ENCODE peak calls at places on chromosome 22, in six cellular contexts. D is endothelial cell, P is cardiac fibroblast, N is A549, A is brain microvascular endothelial cell, I is WERI-Rb-1. K is an unnamed sample.

GRCh38 chr22:45329536-45329936 is 19.8 kb downstream of the FAM118A start:
- DNase-seq in D (no peak), P (no peak), N (no peak), A (no peak), I (no peak), K (no peak)

GRCh38 chr22:19062139-19062789 is 59.9 kb downstream of the DGCR2 start:
- DNase-seq in D (no peak), P (no peak), N (no peak), A (no peak), I (peak), K (no peak)

GRCh38 chr22:30636226-30637077 is 871 bp downstream of the SLC35E4 start:
- DNase-seq in D (peak), P (peak), N (peak), A (no peak), I (no peak), K (no peak)

GRCh38 chr22:35155403-35156025 is 89.6 kb downstream of the ISX start:
- DNase-seq in D (no peak), P (peak), N (no peak), A (no peak), I (no peak), K (no peak)

GRCh38 chr22:46625113-46625842 is 5.1 kb downstream of the GRAMD4 start:
- DNase-seq in D (no peak), P (no peak), N (no peak), A (no peak), I (no peak), K (no peak)

GRCh38 chr22:40818192-40818746 is 877 bp downstream of the SLC25A17 start:
- DNase-seq in D (no peak), P (no peak), N (no peak), A (no peak), I (no peak), K (no peak)

GRCh38 chr22:35231585-35232084 is 25.7 kb upstream of the HMGXB4 start:
- DNase-seq in D (peak), P (peak), N (peak), A (peak), I (peak), K (peak)

GRCh38 chr22:47034905-47035419 is 272.5 kb downstream of the TBC1D22A start:
- DNase-seq in D (no peak), P (no peak), N (no peak), A (no peak), I (peak), K (no peak)

GRCh38 chr22:39956932-39957664 is 3.1 kb upstream of the TMA7B start:
- DNase-seq in D (no peak), P (no peak), N (no peak), A (no peak), I (no peak), K (no peak)

GRCh38 chr22:44380716-44381500 is 68.2 kb upstream of the SHISAL1 start:
- DNase-seq in D (no peak), P (no peak), N (no peak), A (no peak), I (no peak), K (no peak)

GRCh38 chr22:50686794-50687193 is 14.2 kb downstream of the SHANK3 start:
- DNase-seq in D (no peak), P (no peak), N (no peak), A (no peak), I (no peak), K (no peak)

DNA sequence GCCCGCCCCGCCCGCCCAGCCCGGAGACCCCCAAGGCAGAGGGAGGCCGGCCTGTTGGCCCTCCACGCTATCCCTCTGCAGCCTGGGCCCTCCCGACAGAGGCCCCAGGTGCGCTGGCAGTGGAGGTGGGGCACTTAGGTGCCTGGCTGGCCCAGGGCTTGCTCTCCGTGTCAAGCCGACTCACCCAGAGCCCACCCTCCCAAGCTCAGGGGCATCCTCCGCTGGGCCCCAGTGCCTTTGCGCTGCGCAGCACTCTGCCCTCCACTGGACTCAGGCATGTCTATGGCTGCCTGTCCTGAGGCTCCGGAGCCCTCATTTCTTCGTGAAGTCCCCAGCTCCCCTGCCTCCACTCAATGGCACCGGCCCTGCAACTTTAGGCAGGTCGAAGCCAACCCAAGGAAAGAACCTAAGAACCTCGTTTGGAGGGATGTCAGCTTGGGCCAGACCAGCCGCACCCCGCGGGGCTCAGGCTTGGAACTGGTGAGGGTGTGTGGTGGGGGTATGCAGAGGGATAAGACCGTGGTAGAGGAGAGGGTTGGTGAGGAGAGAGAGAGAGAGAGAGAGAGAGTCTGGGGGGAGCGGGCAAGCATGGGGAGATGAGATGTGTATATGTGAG is 6.1 kb downstream of the SMIM45 start:
- DNase-seq in D (no peak), P (no peak), N (no peak), A (no peak), I (no peak), K (no peak)
- TF ChIP-seq CTCF in D (peak), P (no peak), N (no peak), A (no peak), I (no peak), K (no peak)

DNA sequence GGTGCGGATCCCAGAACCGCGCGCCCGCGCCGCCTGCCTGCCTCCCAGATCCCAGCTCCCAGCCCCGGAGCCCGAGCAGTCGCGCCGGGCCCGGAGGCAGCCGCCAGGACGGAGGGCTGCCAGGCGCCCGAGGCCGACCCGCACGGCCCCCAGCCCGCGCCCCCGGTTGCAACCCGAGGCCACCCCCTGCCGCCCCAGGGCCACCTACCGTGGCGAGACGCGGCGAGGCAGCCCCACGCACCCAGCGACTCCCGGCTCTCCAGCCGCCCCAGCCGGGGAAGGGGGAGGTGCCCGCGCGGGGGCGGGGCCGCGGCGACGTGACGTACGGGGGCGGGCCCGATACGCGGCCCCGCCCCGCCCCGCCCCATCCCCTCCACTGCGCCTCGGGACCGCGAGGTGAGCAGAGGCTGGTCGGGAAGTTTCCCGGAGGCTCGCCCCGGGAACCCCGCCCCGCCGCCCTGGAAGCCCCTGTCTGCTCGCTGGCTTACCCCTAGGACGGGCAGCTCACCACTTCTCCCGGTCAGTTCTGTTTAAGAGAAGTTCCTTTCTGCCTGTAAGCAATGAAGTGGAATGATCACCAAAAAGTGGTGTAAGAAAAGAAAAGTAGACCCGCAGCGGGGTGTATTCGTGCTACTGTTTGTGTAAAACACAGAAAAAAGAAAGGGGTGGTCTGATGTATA is at the start of gene TPST2:
- DNase-seq in D (peak), P (peak), N (peak), A (peak), I (peak), K (peak)
- TF ChIP-seq CTCF in D (no peak), P (no peak), N (no peak), A (no peak), I (no peak), K (no peak)

DNA sequence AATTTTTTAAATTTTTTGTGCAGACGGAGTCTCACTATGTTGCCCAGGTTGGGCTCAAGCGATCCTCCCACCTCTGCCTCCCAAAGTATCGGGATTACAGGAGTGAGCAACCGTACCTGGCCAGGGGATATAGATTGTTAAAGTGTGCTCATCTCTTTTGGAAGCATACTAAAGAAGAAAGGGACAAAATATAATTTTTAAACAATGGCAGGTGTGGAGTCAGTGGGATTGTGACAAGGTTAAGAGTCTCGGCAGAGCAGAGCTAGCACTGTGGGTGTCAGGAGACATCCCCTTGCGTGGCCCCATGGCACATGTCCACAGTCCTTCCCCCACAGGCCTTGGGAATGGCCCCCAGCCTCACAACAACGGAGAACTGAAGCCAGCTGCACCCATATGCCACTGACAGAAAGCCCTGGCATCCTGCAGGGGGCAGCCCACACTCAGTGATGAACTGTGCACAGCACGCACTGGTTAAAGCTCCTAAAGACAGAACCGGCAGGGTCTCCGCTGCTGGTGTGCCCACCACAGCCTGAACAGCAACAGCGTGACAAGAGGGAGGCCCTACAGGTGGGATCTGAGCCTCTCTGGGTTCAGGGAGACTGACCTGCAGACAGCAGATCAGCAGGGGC is 29.9 kb downstream of the SERPIND1 start:
- DNase-seq in D (peak), P (peak), N (peak), A (peak), I (peak), K (peak)
- TF ChIP-seq CTCF in D (peak), P (peak), N (peak), A (peak), I (peak), K (peak)

DNA sequence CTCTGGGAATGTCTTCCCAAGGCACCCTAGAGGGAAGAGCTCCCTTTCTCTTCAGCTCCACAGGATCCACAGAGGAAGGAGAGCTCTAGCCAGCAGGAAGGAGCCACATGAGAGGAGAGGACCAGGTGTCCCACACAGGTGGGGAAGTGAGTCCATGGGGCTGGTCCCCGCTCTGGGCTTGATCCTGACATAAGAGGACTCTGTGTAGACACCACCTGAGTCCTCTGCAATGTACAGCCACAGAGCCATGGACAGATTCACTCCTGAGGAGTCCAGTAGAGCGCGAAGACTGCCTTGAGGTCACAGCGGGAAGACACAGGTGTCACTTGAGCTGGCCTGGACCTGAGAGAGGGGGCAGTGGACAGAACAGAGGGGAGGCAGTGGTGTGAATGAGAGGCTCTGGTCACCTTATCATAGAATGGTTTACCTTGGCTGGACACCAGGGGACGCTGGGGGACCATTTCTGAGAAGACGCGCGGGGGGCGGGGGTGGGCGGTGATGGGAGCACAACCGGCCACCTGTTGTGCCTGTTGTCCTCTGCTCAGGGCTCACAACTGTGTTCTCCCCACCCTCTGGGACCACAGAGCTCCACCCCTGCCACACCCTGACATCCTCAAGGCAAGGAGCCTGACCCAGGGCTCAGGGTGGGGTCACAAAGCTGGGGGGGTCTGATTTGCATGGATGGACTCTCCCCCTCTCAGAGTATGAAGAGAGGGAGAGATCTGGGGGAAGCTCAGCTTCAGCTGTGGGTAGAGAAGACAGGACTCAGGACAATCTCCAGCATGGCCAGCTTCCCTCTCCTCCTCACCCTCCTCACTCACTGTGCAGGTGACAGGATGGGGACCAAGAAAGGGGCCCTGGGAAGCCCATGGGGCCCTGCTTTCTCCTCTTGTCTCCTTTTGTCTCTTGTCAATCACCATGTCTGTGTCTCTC is 128.2 kb downstream of the ZNF280B start:
- DNase-seq in D (peak), P (no peak), N (no peak), A (no peak), I (peak), K (no peak)
- TF ChIP-seq CTCF in D (no peak), P (no peak), N (no peak), A (peak), I (peak), K (peak)

DNA sequence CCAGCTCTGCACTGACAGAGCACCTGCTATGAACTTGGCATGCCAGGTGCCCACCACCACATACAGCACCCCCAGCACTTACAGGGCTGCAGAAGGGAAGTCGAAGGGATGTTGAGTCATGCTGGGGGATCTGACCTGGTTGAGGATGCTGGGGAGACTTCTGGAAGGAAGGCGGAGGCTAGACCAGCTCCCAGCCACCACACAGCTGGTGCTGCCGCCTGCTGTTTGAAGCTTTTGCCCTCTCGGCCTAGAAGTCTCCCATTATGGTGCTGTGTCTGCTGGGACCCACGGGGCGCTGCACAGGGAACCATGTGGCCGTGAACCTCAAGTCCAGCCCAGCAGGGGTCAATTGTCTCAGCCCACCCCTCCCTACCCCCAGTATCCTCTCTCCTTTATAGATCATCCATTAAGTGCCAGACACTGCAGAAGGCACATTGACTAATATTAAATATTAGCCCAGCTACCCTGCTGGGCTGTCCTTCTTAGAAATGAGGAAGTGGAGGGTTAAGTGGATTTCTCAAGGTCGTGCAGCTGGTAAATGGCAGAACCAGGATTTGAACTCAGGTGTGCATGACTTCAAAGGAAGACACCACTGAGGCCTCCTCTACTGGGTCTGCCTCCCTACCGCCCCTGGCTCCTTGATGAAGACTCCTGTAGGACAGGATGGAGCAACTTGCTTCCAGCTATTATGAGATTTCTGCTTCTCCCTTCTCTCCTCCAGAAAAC is 49.7 kb downstream of the CYTH4 start:
- DNase-seq in D (no peak), P (no peak), N (peak), A (no peak), I (no peak), K (no peak)
- TF ChIP-seq CTCF in D (no peak), P (peak), N (peak), A (peak), I (no peak), K (peak)

GRCh38 chr22:22344430-22344829 is 99.8 kb downstream of the VPREB1 start:
- DNase-seq in D (no peak), P (no peak), N (no peak), A (no peak), I (no peak), K (no peak)

GRCh38 chr22:22345781-22346180 is 101.2 kb downstream of the VPREB1 start:
- DNase-seq in D (no peak), P (no peak), N (no peak), A (no peak), I (no peak), K (no peak)

GRCh38 chr22:22341736-22342135 is 97.2 kb downstream of the VPREB1 start:
- DNase-seq in D (no peak), P (no peak), N (no peak), A (no peak), I (no peak), K (no peak)

GRCh38 chr22:22343603-22344276 is 99.2 kb downstream of the VPREB1 start:
- DNase-seq in D (no peak), P (no peak), N (no peak), A (no peak), I (no peak), K (no peak)

DNA sequence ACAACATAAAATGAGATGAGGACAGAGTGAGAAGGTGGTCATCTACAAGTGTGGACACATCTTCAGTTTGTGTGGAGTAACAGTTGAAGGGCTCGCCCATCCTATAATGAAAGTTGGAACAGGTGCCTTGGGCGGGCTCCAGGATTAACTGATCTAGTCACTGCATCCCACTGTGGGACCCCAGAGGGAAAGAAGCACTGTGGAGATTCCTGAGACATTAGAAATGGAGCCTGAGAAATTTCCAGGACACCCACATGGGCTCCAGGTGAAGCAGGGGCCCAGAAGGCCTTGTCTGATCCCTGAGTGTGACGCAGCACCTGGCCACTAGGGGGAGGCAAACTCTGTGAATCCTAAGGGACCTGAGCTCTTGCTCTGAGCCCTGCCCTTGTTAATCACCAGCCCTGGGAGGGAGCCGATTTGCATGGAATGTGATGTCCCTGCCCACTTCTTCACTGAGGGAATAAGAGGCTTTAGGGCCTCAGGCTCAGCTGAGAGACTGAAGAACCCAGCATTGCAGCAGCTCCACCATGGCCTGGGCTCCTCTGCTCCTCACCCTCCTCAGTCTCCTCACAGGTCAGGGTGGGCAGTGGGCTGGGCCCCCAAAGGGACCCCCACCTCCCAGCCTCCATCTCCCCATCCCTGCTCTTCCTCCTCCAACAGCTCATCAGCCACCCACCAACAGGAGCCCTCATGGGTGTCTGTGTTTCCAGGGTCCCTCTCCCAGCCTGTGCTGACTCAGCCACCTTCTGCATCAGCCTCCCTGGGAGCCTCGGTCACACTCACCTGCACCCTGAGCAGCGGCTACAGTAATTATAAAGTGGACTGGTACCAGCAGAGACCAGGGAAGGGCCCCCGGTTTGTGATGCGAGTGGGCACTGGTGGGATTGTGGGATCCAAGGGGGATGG is 98.4 kb downstream of the VPREB1 start:
- DNase-seq in D (peak), P (peak), N (peak), A (no peak), I (peak), K (no peak)
- TF ChIP-seq CTCF in D (peak), P (peak), N (peak), A (peak), I (peak), K (peak)

GRCh38 chr22:38155703-38156102 is 25.9 kb downstream of the PLA2G6 start:
- DNase-seq in D (no peak), P (no peak), N (no peak), A (no peak), I (no peak), K (no peak)

GRCh38 chr22:38148252-38148651 is 33.4 kb downstream of the PLA2G6 start:
- DNase-seq in D (no peak), P (peak), N (no peak), A (peak), I (no peak), K (no peak)

GRCh38 chr22:38153821-38154562 is 27.6 kb downstream of the PLA2G6 start:
- DNase-seq in D (no peak), P (no peak), N (no peak), A (no peak), I (peak), K (no peak)
- TF ChIP-seq CTCF in D (no peak), P (no peak), N (no peak), A (peak), I (peak), K (no peak)

GRCh38 chr22:23503736-23504440 is 76.2 kb downstream of the IGLL1 start:
- DNase-seq in D (no peak), P (no peak), N (no peak), A (no peak), I (no peak), K (no peak)
- TF ChIP-seq CTCF in D (no peak), P (no peak), N (no peak), A (no peak), I (no peak), K (no peak)

K was measured in HFFc6.